ENCODE peak calls at places on chromosomes 2 and 18, in five cellular contexts. One of them, this sample, is unnamed. For H3K4me1, the result is how much of the 10 kb centered on the place peaks cover.

GRCh38 chr2:69620870-69621269 is 22.7 kb downstream of the AAK1 start:
- DNase-seq in hepatocyte: no peak
- DNase-seq in psoas muscle: no peak
- DNase-seq in prostate gland: no peak
- DNase-seq in adrenal gland: no peak
- DNase-seq in this sample: no peak

GRCh38 chr18:7946724-7947377 is 379.7 kb downstream of the PTPRM start:
- DNase-seq in hepatocyte: peak
- DNase-seq in psoas muscle: no peak
- DNase-seq in prostate gland: no peak
- DNase-seq in adrenal gland: peak
- DNase-seq in this sample: no peak

GRCh38 chr2:929011-929735 is 21.5 kb upstream of the SNTG2 start:
- DNase-seq in hepatocyte: no peak
- DNase-seq in psoas muscle: no peak
- DNase-seq in prostate gland: no peak
- DNase-seq in adrenal gland: no peak
- DNase-seq in this sample: no peak

GRCh38 chr2:206056286-206056685 is 29.7 kb downstream of the INO80D start:
- DNase-seq in hepatocyte: no peak
- DNase-seq in psoas muscle: no peak
- DNase-seq in prostate gland: no peak
- DNase-seq in adrenal gland: no peak
- DNase-seq in this sample: no peak

GRCh38 chr18:69469444-69469919 is 68.8 kb downstream of the DOK6 start:
- DNase-seq in hepatocyte: no peak
- DNase-seq in psoas muscle: peak
- DNase-seq in prostate gland: no peak
- DNase-seq in adrenal gland: no peak
- DNase-seq in this sample: peak

GRCh38 chr2:56014075-56014730 is 90.6 kb upstream of the EFEMP1 start:
- DNase-seq in hepatocyte: no peak
- DNase-seq in psoas muscle: no peak
- DNase-seq in prostate gland: no peak
- DNase-seq in adrenal gland: no peak
- DNase-seq in this sample: no peak

GRCh38 chr2:32847734-32848133 is 99.0 kb upstream of the LTBP1 start:
- DNase-seq in hepatocyte: no peak
- DNase-seq in psoas muscle: no peak
- DNase-seq in prostate gland: no peak
- DNase-seq in adrenal gland: no peak
- DNase-seq in this sample: no peak

GRCh38 chr2:45935791-45936622 is 284.5 kb downstream of the PRKCE start:
- DNase-seq in hepatocyte: peak
- DNase-seq in psoas muscle: peak
- DNase-seq in prostate gland: peak
- DNase-seq in adrenal gland: peak
- DNase-seq in this sample: peak

GRCh38 chr2:70712916-70713315 is 55.1 kb downstream of the ADD2 start:
- DNase-seq in hepatocyte: no peak
- DNase-seq in psoas muscle: no peak
- DNase-seq in prostate gland: no peak
- DNase-seq in adrenal gland: no peak
- DNase-seq in this sample: no peak

GRCh38 chr18:62729487-62730386 is 14.4 kb downstream of the PHLPP1 start:
- DNase-seq in hepatocyte: no peak
- DNase-seq in psoas muscle: no peak
- DNase-seq in prostate gland: no peak
- DNase-seq in adrenal gland: no peak
- DNase-seq in this sample: no peak
- TF ChIP-seq CTCF in hepatocyte: no peak
- TF ChIP-seq CTCF in psoas muscle: no peak
- TF ChIP-seq CTCF in prostate gland: no peak
- TF ChIP-seq CTCF in adrenal gland: no peak
- TF ChIP-seq CTCF in this sample: no peak

GRCh38 chr2:137261858-137262585 is 496.7 kb downstream of the THSD7B start:
- DNase-seq in hepatocyte: no peak
- DNase-seq in psoas muscle: no peak
- DNase-seq in prostate gland: no peak
- DNase-seq in adrenal gland: no peak
- DNase-seq in this sample: no peak
- H3K4me1 ChIP-seq in hepatocyte: under half
- H3K4me1 ChIP-seq in psoas muscle: under half
- H3K4me1 ChIP-seq in prostate gland: under half
- H3K4me1 ChIP-seq in adrenal gland: under half
- H3K4me1 ChIP-seq in this sample: under half

DNA sequence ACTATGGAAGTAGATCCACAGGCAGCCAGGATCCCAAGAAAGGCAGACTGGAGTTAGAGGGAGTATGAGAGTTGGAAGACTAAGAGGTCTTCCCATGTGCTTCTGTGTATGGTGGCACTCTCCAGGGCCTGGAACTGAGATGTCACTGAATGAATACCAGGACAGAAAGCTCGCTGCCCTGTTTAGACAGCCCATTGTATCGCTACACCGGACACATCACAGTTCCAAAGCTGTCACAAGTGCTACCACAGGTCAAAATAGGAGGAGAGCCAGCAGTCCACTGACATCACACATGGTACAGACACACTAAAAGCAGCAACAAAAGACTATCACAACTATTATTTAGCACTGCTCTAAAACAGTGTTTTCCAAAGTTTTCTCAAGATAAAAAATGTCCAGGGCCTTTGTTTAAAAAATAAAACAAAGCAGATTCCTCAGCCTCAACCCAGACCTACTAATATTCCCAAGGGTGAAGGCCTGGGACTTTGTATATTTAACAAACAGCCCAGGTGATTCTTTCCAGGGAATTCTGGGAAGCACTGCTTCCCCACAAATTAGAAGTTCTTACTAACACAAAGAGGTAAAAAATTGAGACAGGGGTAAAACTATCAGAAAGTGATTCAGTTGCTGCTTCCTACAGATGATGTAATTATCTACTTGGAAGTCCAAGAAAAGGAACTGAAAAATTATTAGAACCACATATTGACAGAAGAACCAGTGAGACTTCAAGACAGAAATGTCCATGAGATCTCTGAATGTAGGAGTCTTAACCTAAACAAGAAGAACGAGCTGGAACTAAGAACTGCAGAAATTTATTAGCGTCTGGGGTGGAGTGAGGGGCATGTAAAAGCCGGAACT is 116.0 kb downstream of the DTNB start:
- DNase-seq in hepatocyte: no peak
- DNase-seq in psoas muscle: no peak
- DNase-seq in prostate gland: no peak
- DNase-seq in adrenal gland: no peak
- DNase-seq in this sample: no peak
- H3K4me3 ChIP-seq in hepatocyte: no peak
- H3K4me3 ChIP-seq in psoas muscle: no peak
- H3K4me3 ChIP-seq in prostate gland: no peak
- H3K4me3 ChIP-seq in adrenal gland: no peak
- H3K4me3 ChIP-seq in this sample: no peak

GRCh38 chr18:77111449-77112160 is 21.0 kb downstream of the MBP start:
- DNase-seq in hepatocyte: no peak
- DNase-seq in psoas muscle: peak
- DNase-seq in prostate gland: no peak
- DNase-seq in adrenal gland: no peak
- DNase-seq in this sample: no peak

GRCh38 chr18:77108821-77109692 is 23.5 kb downstream of the MBP start:
- DNase-seq in hepatocyte: no peak
- DNase-seq in psoas muscle: peak
- DNase-seq in prostate gland: no peak
- DNase-seq in adrenal gland: no peak
- DNase-seq in this sample: no peak

GRCh38 chr18:77112161-77112801 is 20.3 kb downstream of the MBP start:
- DNase-seq in hepatocyte: no peak
- DNase-seq in psoas muscle: peak
- DNase-seq in prostate gland: no peak
- DNase-seq in adrenal gland: no peak
- DNase-seq in this sample: no peak

GRCh38 chr18:77110936-77111335 is 21.6 kb downstream of the MBP start:
- DNase-seq in hepatocyte: no peak
- DNase-seq in psoas muscle: peak
- DNase-seq in prostate gland: no peak
- DNase-seq in adrenal gland: no peak
- DNase-seq in this sample: no peak

DNA sequence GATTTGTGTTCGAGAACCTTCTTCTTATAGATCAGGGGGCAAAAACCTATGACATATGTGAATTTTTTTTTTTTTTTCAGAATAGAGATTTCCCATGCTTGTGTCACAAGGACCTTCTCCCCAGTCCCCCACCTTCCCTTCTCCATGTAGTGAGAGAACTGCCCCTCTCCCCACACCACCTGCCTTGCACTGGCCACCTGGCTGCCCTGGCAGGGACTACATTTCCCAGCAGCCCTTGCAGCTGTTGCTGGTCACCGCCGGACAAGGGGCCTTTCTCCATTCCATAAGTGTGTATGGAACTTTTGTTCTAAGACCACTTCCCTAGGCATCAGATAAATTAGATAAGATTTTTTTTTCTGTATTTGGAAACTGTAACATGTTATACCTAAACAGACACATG is 22.2 kb downstream of the MBP start:
- DNase-seq in hepatocyte: no peak
- DNase-seq in psoas muscle: peak
- DNase-seq in prostate gland: no peak
- DNase-seq in adrenal gland: no peak
- DNase-seq in this sample: no peak
- TF ChIP-seq CTCF in hepatocyte: no peak
- TF ChIP-seq CTCF in psoas muscle: no peak
- TF ChIP-seq CTCF in prostate gland: no peak
- TF ChIP-seq CTCF in adrenal gland: no peak
- TF ChIP-seq CTCF in this sample: no peak

DNA sequence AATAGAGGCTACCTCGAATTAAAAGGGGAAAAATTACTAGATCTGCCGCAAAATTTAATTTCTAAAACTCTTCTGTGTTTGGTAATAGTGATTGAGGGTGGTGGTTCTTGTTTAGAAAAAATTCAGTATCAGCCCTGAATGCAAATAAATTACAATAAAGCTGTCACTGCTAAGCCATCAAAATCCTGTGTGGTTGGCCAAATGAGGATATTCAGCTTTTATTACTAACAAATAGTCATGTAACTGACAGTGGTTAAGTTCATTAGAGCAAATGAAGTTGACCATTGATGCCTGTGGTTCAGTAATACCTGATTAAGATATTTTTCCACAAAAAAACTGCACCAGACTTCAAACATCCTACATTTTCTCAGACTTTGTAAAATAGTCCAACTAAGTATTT is 14.4 kb downstream of the PPP1CB start:
- DNase-seq in hepatocyte: no peak
- DNase-seq in psoas muscle: no peak
- DNase-seq in prostate gland: no peak
- DNase-seq in adrenal gland: no peak
- DNase-seq in this sample: no peak
- H3K4me1 ChIP-seq in hepatocyte: under half
- H3K4me1 ChIP-seq in psoas muscle: half or more
- H3K4me1 ChIP-seq in prostate gland: under half
- H3K4me1 ChIP-seq in adrenal gland: under half
- H3K4me1 ChIP-seq in this sample: under half

DNA sequence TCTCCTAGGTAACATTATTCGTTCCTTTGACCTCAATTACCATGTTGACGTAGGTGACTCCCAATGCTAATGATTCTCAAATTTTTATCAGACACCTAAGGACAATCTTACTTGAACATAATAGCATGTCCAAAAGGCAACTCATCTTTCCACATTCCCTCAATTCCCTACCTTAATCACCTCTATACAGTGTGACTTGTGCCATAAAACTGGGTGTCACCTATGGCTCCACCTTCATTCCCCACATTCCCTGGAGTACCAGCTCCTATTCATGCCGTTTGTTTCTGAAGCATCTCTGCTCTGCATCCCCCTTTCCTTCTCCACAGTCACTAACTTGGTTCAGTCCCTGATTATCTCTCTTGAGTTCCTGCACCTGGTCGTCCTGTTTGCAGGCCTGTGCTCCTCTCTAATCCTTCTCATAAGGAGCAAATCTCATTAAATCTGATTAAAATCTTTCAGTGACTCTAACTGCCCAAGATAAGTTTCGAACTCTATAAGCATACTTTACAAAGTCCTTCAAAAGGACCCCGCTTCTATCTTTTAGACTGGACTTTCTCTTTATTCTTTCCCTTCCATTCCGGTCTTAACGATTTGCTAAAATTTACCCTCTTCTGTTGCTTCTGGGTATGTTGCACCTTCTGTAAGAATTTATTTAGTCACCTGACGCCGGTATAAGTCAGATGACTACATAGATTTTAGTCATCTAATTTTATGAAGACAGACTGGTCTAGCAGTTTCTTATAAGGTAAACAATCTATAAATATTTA is 128.7 kb downstream of the OSBPL1A start:
- DNase-seq in hepatocyte: peak
- DNase-seq in psoas muscle: no peak
- DNase-seq in prostate gland: no peak
- DNase-seq in adrenal gland: no peak
- DNase-seq in this sample: no peak
- H3K4me3 ChIP-seq in hepatocyte: no peak
- H3K4me3 ChIP-seq in psoas muscle: peak
- H3K4me3 ChIP-seq in prostate gland: no peak
- H3K4me3 ChIP-seq in adrenal gland: no peak
- H3K4me3 ChIP-seq in this sample: no peak

This sample was measured in BE2C.